ENCODE peak calls at places on chromosome 1, in four cellular contexts. Q is HepG2, J is GM12878, Y is K562. T is an unnamed sample.

GRCh38 chr1:168636200-168636599 is 59.8 kb downstream of the XCL1 start:
- ATAC-seq in Q (no peak), Y (no peak), J (peak), T (peak)

GRCh38 chr1:81811757-81812371 is 11.1 kb downstream of the ADGRL2 start:
- ATAC-seq in J (peak), Q (no peak), Y (no peak), T (no peak)

GRCh38 chr1:206556047-206556747 is 48.9 kb downstream of the RASSF5 start:
- ATAC-seq in Y (no peak), J (peak), Q (peak), T (no peak)

GRCh38 chr1:26768755-26769154 is 19.0 kb upstream of the PIGV start:
- ATAC-seq in Q (no peak), Y (no peak), J (no peak), T (no peak)

GRCh38 chr1:74468982-74469603 is 43.3 kb downstream of the LRRC53 start:
- ATAC-seq in Q (no peak), J (peak), Y (peak), T (no peak)

GRCh38 chr1:116167625-116168276 is 56.6 kb downstream of the MAB21L3 start:
- ATAC-seq in J (peak), Y (peak), Q (no peak), T (peak)

GRCh38 chr1:19852036-19852435 is 30.2 kb upstream of the OTUD3 start:
- ATAC-seq in Y (no peak), J (no peak), Q (no peak), T (no peak)

GRCh38 chr1:234550341-234551031 is 59.5 kb downstream of the IRF2BP2 start:
- ATAC-seq in Q (peak), Y (no peak), J (no peak), T (no peak)

GRCh38 chr1:11797525-11798216 is 8.1 kb downstream of the MTHFR start:
- ATAC-seq in J (no peak), Y (peak), Q (no peak), T (peak)

GRCh38 chr1:31501505-31501904 is 74.8 kb upstream of the TINAGL1 start:
- ATAC-seq in Q (peak), J (no peak), Y (peak), T (no peak)

GRCh38 chr1:116477428-116477827 is 93.4 kb downstream of the CD58 start:
- ATAC-seq in J (no peak), Y (no peak), Q (no peak), T (no peak)

GRCh38 chr1:154791292-154792278 is 78.5 kb downstream of the KCNN3 start:
- ATAC-seq in J (peak), Q (no peak), Y (no peak), T (no peak)

GRCh38 chr1:241934843-241935242 is 22.7 kb upstream of the BECN2 start:
- ATAC-seq in Q (no peak), Y (peak), J (no peak), T (no peak)

GRCh38 chr1:109912214-109912861 is 1.7 kb downstream of the CSF1 start:
- ATAC-seq in J (peak), Y (peak), Q (no peak), T (no peak)

GRCh38 chr1:32743380-32744062 is 41.0 kb upstream of the SYNC start:
- ATAC-seq in Y (no peak), Q (peak), J (no peak), T (no peak)

GRCh38 chr1:4825841-4826450 is 171.5 kb downstream of the AJAP1 start:
- ATAC-seq in Q (peak), J (no peak), Y (no peak), T (no peak)

GRCh38 chr1:40612345-40612831 is 53.1 kb downstream of the RIMS3 start:
- ATAC-seq in Y (peak), J (peak), Q (peak), T (peak)

GRCh38 chr1:212540031-212540430 is 68.5 kb upstream of the ATF3 start:
- ATAC-seq in Y (no peak), Q (no peak), J (no peak), T (no peak)

GRCh38 chr1:21185221-21185731 is 8.6 kb upstream of the EIF4G3 start:
- ATAC-seq in Q (no peak), J (no peak), Y (no peak), T (no peak)

GRCh38 chr1:21182181-21182711 is 5.5 kb upstream of the EIF4G3 start:
- ATAC-seq in J (no peak), Q (peak), Y (no peak), T (no peak)

GRCh38 chr1:21189906-21190500 is 13.3 kb upstream of the EIF4G3 start:
- ATAC-seq in Y (no peak), J (no peak), Q (no peak), T (no peak)

GRCh38 chr1:21184266-21184665 is 7.6 kb upstream of the EIF4G3 start:
- ATAC-seq in Y (peak), J (peak), Q (no peak), T (no peak)
- TF ChIP-seq EP300 in Y (no peak), J (no peak), Q (no peak), T (no peak)

GRCh38 chr1:42418516-42418915 is 37.3 kb downstream of the ZMYND12 start:
- ATAC-seq in Q (no peak), J (no peak), Y (no peak), T (no peak)

GRCh38 chr1:42420145-42420544 is 35.7 kb downstream of the ZMYND12 start:
- ATAC-seq in J (no peak), Y (no peak), Q (no peak), T (peak)

GRCh38 chr1:42422672-42423236 is 33.1 kb downstream of the ZMYND12 start:
- ATAC-seq in Y (no peak), Q (no peak), J (no peak), T (no peak)

GRCh38 chr1:42419449-42419848 is 36.4 kb downstream of the ZMYND12 start:
- ATAC-seq in Q (no peak), Y (no peak), J (no peak), T (peak)

DNA sequence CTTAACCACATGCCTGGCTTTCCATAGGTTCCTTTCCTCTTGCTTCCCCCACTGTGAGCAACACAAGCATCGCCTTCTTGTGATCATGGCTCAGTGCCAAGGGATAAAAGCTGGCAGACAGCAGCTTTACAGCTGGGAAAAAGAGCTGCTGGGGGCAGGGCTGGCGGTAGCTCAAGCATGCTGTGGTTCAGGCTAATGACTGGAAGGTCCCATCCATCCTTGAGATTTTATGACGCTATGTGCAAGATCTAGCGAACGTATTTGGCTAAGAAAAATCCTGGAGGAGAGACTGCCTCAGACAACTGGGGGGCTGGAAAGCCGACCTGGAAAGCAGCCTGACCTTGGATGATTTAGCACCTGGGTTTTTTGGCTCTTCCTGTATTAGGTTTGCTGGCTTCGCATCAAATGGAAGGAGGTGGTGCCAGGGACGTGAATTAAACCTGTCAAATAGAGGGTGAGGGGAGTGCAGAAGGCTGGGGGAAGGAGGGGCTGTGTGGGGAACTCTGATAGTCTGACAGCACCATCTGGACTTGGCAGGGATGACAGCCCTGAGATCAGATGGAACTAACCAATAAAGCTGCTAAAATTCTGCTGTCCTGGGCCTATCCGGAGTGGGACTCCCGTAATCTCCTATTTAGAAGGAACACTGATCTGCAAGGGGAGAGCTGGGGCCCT is 34.8 kb downstream of the ZMYND12 start:
- ATAC-seq in Q (no peak), J (no peak), Y (no peak), T (peak)
- TF ChIP-seq EP300 in Q (no peak), J (no peak), Y (no peak), T (no peak)

DNA sequence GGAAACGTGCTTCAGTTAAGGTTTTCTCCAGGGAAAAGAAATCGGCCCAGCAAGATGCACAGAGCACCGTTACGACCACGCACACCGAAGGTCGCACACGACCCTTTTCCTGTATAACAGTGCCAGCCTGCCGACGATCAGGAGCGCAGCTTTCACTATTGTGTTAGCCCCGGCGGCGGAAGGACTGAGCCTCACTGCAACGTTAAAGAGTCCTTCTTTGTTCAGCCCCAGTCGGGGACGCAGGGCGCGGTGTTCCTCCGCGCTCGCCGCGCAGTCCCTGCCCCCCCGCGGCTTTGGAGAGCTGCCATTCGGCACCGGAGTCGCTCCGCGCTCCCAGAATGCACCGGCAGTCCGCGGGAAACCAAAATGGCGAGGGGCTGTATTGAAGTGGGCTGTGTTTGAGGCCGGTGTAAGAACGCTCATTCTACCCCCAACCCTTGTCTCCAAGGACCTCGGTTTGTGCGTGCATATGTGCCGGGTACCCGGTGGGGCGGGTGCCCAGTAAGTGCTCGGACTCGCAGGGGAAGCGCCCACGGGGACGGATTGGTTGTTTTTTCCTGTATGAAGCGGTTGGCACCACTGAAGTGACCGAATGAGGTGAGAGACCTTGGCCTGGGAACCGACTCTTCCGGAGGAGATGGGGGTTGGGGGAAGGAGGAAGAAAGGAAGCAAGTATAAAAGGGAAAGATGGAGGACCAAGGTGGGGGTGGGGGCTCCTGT is at the start of gene MTF2:
- ATAC-seq in Y (peak), J (peak), Q (peak), T (peak)
- TF ChIP-seq EP300 in Y (peak), J (peak), Q (peak), T (no peak)

DNA sequence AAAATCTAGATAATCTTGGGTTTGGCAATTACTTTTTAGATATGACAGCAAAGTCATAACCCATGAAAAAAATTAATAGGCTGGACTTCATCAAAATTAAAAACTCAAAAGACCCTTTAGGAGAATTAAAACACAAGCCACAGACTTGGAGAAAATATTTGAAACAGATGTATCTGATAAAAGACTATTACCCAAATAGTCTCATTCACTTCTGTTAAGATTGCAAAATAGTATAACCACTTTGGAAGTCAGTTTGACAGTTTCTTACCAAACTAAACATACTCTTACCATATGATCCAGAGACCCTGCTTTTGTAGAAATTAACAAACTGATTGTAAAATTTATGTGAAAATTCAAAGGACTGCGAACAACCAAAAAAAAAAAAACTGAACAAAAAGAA is 32.5 kb upstream of the SLC44A3 start:
- ATAC-seq in J (no peak), Y (no peak), Q (no peak), T (no peak)
- TF ChIP-seq EP300 in J (no peak), Y (no peak), Q (no peak), T (no peak)

DNA sequence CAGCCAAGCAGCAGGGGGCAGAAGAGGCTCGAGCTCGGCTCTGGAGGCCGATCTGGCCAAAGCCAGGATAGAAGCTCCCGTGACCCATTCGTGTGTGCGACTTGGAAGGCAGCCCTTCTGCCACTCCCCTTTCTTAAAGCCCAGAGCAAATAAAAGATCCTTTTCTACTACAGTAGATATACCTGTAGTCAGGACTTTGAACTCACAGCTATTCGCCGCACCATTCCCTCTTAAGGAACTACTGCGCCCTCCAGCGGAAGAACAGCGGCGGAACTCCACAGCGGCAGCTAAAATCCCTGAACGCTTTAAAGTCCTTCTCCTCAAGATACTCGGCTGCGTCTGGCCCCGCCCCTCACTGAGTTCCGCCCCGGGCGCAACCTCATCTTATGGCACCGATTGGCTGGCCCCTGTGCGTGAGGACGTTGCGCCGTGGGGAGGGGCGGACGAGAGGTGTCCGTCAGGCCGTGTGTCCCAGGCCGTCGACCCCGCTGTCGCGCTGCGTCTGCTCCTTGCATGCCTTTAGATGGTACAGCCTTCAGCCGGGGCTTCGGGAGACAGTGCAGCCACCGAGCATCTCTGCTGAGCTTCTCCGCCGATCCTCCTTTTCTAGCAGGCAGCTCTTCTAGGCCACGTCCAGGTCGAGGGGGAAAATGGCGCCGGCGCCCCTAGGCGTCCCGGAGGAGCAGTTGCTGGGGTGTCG is at the start of gene LRIG2:
- ATAC-seq in Y (peak), Q (peak), J (peak), T (peak)
- TF ChIP-seq EP300 in Y (no peak), Q (no peak), J (peak), T (no peak)

GRCh38 chr1:59012378-59012777 is 228.5 kb upstream of the JUN start:
- ATAC-seq in Y (no peak), J (no peak), Q (no peak), T (no peak)

GRCh38 chr1:59013928-59014279 is 230.1 kb upstream of the JUN start:
- ATAC-seq in Q (no peak), J (no peak), Y (no peak), T (no peak)

GRCh38 chr1:59014827-59015226 is 231.0 kb upstream of the JUN start:
- ATAC-seq in Y (no peak), J (no peak), Q (no peak), T (no peak)

GRCh38 chr1:59011663-59012062 is 227.8 kb upstream of the JUN start:
- ATAC-seq in J (peak), Y (no peak), Q (no peak), T (no peak)

DNA sequence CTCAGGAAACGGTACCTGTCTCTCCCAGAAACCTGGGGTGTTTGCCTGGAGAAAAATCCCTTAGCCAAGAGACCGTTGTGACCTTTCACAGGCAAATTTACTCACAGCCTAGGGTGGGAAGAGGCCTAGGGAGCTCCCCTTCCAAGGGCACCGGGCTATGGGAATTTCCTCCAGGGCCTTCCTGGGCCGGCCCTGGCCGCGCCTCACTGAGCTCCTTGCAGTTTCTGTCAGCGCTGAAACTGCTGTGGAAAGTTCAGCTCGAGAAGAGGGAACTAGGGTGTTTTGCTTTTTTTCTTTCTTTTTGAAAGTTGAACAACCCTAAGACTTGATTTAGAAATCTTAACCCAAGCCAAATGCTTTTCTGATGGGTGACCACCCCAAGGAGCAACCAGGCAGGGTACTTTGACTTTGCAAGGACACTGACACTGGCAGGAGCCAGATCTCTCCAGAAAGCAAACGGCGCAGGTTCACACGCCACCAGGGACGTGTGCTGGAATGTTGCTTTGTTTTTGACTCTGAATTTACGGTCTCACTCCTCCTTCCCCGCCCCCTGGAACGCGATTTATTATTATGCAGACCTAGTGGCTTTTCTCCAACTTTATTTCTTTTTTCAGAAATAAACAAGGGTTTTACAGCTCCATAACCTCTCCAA is 229.6 kb upstream of the JUN start:
- ATAC-seq in Y (peak), J (peak), Q (no peak), T (peak)
- TF ChIP-seq EP300 in Y (no peak), J (no peak), Q (no peak), T (no peak)

GRCh38 chr1:3796215-3797193 is at the start of gene LRRC47:
- ATAC-seq in J (peak), Y (peak), Q (peak), T (peak)
- TF ChIP-seq EP300 in J (peak), Y (peak), Q (no peak), T (no peak)

DNA sequence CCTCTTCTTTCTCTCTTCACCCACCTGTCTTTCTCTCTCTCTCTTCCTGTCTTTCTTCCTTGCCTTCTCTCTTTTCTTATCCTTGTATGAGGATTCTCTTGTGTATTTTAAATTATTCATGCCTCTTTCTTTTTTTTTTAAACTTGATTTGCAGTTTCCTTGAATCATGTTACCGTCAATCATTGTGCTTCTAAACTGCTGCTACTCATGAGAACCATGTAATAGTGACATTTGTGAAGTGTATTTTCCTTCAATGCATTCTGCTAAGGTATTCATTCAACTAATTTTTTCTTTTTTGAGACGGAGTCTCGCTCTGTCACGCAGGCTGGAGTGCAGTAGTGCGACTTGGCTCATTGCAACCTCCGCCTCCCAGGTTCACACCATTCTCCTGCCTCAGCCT is 539.1 kb upstream of the BRINP3 start:
- ATAC-seq in Y (no peak), J (no peak), Q (no peak), T (no peak)
- TF ChIP-seq EP300 in Y (no peak), J (no peak), Q (no peak), T (no peak)

T was measured in gastroesophageal sphincter.